ENCODE peak calls at places on chromosomes 1 and 21, in six cellular contexts. One of them, this sample, is unnamed.

GRCh38 chr1:2544875-2545638 is 11.1 kb upstream of the TNFRSF14 start:
- DNase-seq in GM12892: no peak
- DNase-seq in K562: peak
- DNase-seq in H1: no peak
- DNase-seq in HepG2: no peak
- DNase-seq in GM12878: no peak
- DNase-seq in this sample: no peak

GRCh38 chr1:47411441-47411840 is 4.6 kb upstream of the FOXE3 start:
- DNase-seq in GM12892: no peak
- DNase-seq in K562: no peak
- DNase-seq in H1: no peak
- DNase-seq in HepG2: no peak
- DNase-seq in GM12878: no peak
- DNase-seq in this sample: no peak

GRCh38 chr1:8397511-8397910 is 79.6 kb downstream of the SLC45A1 start:
- DNase-seq in GM12892: no peak
- DNase-seq in K562: no peak
- DNase-seq in H1: no peak
- DNase-seq in HepG2: no peak
- DNase-seq in GM12878: peak
- DNase-seq in this sample: no peak

GRCh38 chr1:241963722-241964121 is 6.2 kb downstream of the BECN2 start:
- DNase-seq in GM12892: no peak
- DNase-seq in K562: no peak
- DNase-seq in H1: no peak
- DNase-seq in HepG2: no peak
- DNase-seq in GM12878: no peak
- DNase-seq in this sample: no peak

GRCh38 chr1:3060601-3061551 is 8.1 kb upstream of the PRDM16 start:
- DNase-seq in GM12892: no peak
- DNase-seq in K562: no peak
- DNase-seq in H1: no peak
- DNase-seq in HepG2: no peak
- DNase-seq in GM12878: no peak
- DNase-seq in this sample: peak

GRCh38 chr1:197773856-197774255 is 1.4 kb downstream of the DENND1B start:
- DNase-seq in GM12892: no peak
- DNase-seq in K562: no peak
- DNase-seq in H1: no peak
- DNase-seq in HepG2: no peak
- DNase-seq in GM12878: no peak
- DNase-seq in this sample: no peak

GRCh38 chr1:24567792-24568388 is 12.0 kb downstream of the NCMAP start:
- DNase-seq in GM12892: no peak
- DNase-seq in K562: no peak
- DNase-seq in H1: no peak
- DNase-seq in HepG2: peak
- DNase-seq in GM12878: no peak
- DNase-seq in this sample: no peak

GRCh38 chr21:37546299-37546908 is 179.8 kb downstream of the DYRK1A start:
- DNase-seq in GM12892: no peak
- DNase-seq in K562: no peak
- DNase-seq in H1: no peak
- DNase-seq in HepG2: no peak
- DNase-seq in GM12878: no peak
- DNase-seq in this sample: no peak

GRCh38 chr1:51506537-51506936 is 12.5 kb downstream of the EPS15 start:
- DNase-seq in GM12892: no peak
- DNase-seq in K562: no peak
- DNase-seq in H1: no peak
- DNase-seq in HepG2: no peak
- DNase-seq in GM12878: no peak
- DNase-seq in this sample: no peak

GRCh38 chr1:50971748-50972305 is 1.8 kb downstream of the CDKN2C start:
- DNase-seq in GM12892: no peak
- DNase-seq in K562: no peak
- DNase-seq in H1: no peak
- DNase-seq in HepG2: no peak
- DNase-seq in GM12878: no peak
- DNase-seq in this sample: no peak

GRCh38 chr21:16608209-16608830 is 878.5 kb downstream of the USP25 start:
- DNase-seq in GM12892: no peak
- DNase-seq in K562: no peak
- DNase-seq in H1: no peak
- DNase-seq in HepG2: peak
- DNase-seq in GM12878: no peak
- DNase-seq in this sample: no peak

GRCh38 chr1:180156201-180156600 is 1.5 kb downstream of the QSOX1 start:
- DNase-seq in GM12892: no peak
- DNase-seq in K562: no peak
- DNase-seq in H1: no peak
- DNase-seq in HepG2: no peak
- DNase-seq in GM12878: peak
- DNase-seq in this sample: no peak

GRCh38 chr21:29581393-29581792 is 282.7 kb downstream of the BACH1 start:
- DNase-seq in GM12892: no peak
- DNase-seq in K562: no peak
- DNase-seq in H1: no peak
- DNase-seq in HepG2: no peak
- DNase-seq in GM12878: no peak
- DNase-seq in this sample: no peak

GRCh38 chr1:30786264-30786991 is 28.9 kb upstream of the LAPTM5 start:
- DNase-seq in GM12892: no peak
- DNase-seq in K562: no peak
- DNase-seq in H1: no peak
- DNase-seq in HepG2: peak
- DNase-seq in GM12878: no peak
- DNase-seq in this sample: no peak

GRCh38 chr1:8374356-8374755 is 56.4 kb downstream of the SLC45A1 start:
- DNase-seq in GM12892: no peak
- DNase-seq in K562: no peak
- DNase-seq in H1: no peak
- DNase-seq in HepG2: no peak
- DNase-seq in GM12878: no peak
- DNase-seq in this sample: no peak

GRCh38 chr21:14058566-14058965 is 152.2 kb downstream of the LIPI start:
- DNase-seq in GM12892: no peak
- DNase-seq in K562: no peak
- DNase-seq in H1: no peak
- DNase-seq in HepG2: no peak
- DNase-seq in GM12878: no peak
- DNase-seq in this sample: no peak

GRCh38 chr1:116374340-116375164 is 1.5 kb downstream of the ATP1A1 start:
- DNase-seq in GM12892: no peak
- DNase-seq in K562: no peak
- DNase-seq in H1: no peak
- DNase-seq in HepG2: peak
- DNase-seq in GM12878: no peak
- DNase-seq in this sample: no peak

GRCh38 chr1:217453816-217454215 is 177.1 kb downstream of the GPATCH2 start:
- DNase-seq in GM12892: no peak
- DNase-seq in K562: no peak
- DNase-seq in H1: no peak
- DNase-seq in HepG2: no peak
- DNase-seq in GM12878: no peak
- DNase-seq in this sample: no peak

GRCh38 chr1:235050911-235051360 is 77.7 kb downstream of the TOMM20 start:
- DNase-seq in GM12892: no peak
- DNase-seq in K562: peak
- DNase-seq in H1: no peak
- DNase-seq in HepG2: no peak
- DNase-seq in GM12878: no peak
- DNase-seq in this sample: no peak

GRCh38 chr1:84247425-84248220 is 53.9 kb upstream of the SAMD13 start:
- DNase-seq in GM12892: no peak
- DNase-seq in K562: peak
- DNase-seq in H1: no peak
- DNase-seq in HepG2: no peak
- DNase-seq in GM12878: no peak
- DNase-seq in this sample: no peak

GRCh38 chr21:46324390-46325072 is 575 bp downstream of the PCNT start:
- DNase-seq in GM12892: peak
- DNase-seq in K562: peak
- DNase-seq in H1: peak
- DNase-seq in HepG2: peak
- DNase-seq in GM12878: no peak
- DNase-seq in this sample: peak

GRCh38 chr1:94884101-94884875 is 42.6 kb downstream of the CNN3 start:
- DNase-seq in GM12892: no peak
- DNase-seq in K562: no peak
- DNase-seq in H1: peak
- DNase-seq in HepG2: peak
- DNase-seq in GM12878: no peak
- DNase-seq in this sample: no peak

GRCh38 chr1:161218301-161219077 is 3.4 kb downstream of the FCER1G start:
- DNase-seq in GM12892: no peak
- DNase-seq in K562: no peak
- DNase-seq in H1: no peak
- DNase-seq in HepG2: peak
- DNase-seq in GM12878: no peak
- DNase-seq in this sample: no peak

GRCh38 chr1:63701187-63701586 is 72.6 kb upstream of the ROR1 start:
- DNase-seq in GM12892: no peak
- DNase-seq in K562: no peak
- DNase-seq in H1: no peak
- DNase-seq in HepG2: no peak
- DNase-seq in GM12878: no peak
- DNase-seq in this sample: no peak

GRCh38 chr1:63693956-63694607 is 79.7 kb upstream of the ROR1 start:
- DNase-seq in GM12892: no peak
- DNase-seq in K562: no peak
- DNase-seq in H1: no peak
- DNase-seq in HepG2: no peak
- DNase-seq in GM12878: no peak
- DNase-seq in this sample: peak

GRCh38 chr1:63703661-63704060 is 70.2 kb upstream of the ROR1 start:
- DNase-seq in GM12892: no peak
- DNase-seq in K562: no peak
- DNase-seq in H1: no peak
- DNase-seq in HepG2: no peak
- DNase-seq in GM12878: no peak
- DNase-seq in this sample: no peak

GRCh38 chr1:63698001-63698838 is 75.6 kb upstream of the ROR1 start:
- DNase-seq in GM12892: no peak
- DNase-seq in K562: no peak
- DNase-seq in H1: no peak
- DNase-seq in HepG2: no peak
- DNase-seq in GM12878: no peak
- DNase-seq in this sample: no peak
- TF ChIP-seq TAF1 in GM12892: no peak
- TF ChIP-seq TAF1 in K562: no peak
- TF ChIP-seq TAF1 in H1: no peak
- TF ChIP-seq TAF1 in HepG2: no peak
- TF ChIP-seq TAF1 in GM12878: no peak
- TF ChIP-seq TAF1 in this sample: no peak

DNA sequence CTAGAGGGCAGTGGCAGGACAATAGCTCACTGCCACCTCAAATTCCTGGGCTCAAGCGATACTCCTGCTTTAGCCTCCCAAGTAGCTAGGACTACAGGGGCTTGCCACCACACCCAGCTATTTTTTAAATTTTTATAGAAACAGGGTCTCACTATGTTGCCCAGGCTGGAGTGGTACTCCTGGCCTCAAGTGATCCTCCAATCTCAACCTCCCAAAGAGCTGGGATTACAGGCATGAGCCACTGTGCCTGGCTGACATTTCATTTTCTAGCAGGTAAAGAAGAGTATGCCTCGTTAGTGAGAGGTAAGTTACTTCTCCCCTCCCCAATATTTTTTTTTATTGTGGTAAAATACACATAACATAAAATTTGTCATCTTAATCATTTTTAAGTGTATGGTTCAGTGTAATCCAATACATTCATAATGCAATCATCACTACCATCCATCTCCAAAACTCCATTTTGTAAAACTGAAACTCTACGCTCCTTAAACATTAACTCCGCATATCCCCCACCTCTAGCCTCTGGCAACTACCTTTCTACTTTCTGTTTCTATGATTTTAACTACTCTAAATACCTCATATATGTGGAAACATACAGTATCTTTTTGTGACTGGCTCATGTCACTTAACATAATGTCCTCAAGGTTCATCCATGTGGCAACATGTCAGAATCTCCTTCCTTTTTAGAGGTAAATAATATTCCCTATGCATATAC is 22.4 kb downstream of the ZZZ3 start:
- DNase-seq in GM12892: no peak
- DNase-seq in K562: no peak
- DNase-seq in H1: no peak
- DNase-seq in HepG2: no peak
- DNase-seq in GM12878: no peak
- DNase-seq in this sample: no peak
- TF ChIP-seq POLR2A in GM12892: no peak
- TF ChIP-seq POLR2A in K562: no peak
- TF ChIP-seq POLR2A in H1: no peak
- TF ChIP-seq POLR2A in HepG2: no peak
- TF ChIP-seq POLR2A in GM12878: no peak
- TF ChIP-seq POLR2A in this sample: no peak

DNA sequence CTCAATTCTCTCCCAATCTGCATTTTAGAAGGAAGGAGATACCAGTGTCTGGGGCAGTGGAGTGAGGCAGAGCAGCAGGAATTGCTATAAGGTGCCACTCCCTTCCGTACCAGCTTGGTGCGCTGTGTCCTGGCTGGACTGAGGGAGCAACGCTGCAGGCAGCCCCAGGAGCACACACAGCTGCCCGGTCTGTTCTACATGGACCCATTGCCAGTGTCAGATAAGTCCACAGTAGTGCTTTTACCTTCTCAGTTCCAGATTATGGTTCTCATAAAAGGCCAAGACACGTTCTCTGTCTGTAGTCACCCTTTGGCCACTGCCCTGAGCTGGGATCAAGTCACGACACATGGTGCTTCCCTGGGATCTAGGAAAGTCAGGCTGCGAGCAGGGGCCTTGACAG is 44.1 kb upstream of the BARHL2 start:
- DNase-seq in GM12892: no peak
- DNase-seq in K562: no peak
- DNase-seq in H1: no peak
- DNase-seq in HepG2: no peak
- DNase-seq in GM12878: no peak
- DNase-seq in this sample: no peak
- TF ChIP-seq TAF1 in GM12892: no peak
- TF ChIP-seq TAF1 in K562: no peak
- TF ChIP-seq TAF1 in H1: no peak
- TF ChIP-seq TAF1 in HepG2: no peak
- TF ChIP-seq TAF1 in GM12878: no peak
- TF ChIP-seq TAF1 in this sample: no peak

DNA sequence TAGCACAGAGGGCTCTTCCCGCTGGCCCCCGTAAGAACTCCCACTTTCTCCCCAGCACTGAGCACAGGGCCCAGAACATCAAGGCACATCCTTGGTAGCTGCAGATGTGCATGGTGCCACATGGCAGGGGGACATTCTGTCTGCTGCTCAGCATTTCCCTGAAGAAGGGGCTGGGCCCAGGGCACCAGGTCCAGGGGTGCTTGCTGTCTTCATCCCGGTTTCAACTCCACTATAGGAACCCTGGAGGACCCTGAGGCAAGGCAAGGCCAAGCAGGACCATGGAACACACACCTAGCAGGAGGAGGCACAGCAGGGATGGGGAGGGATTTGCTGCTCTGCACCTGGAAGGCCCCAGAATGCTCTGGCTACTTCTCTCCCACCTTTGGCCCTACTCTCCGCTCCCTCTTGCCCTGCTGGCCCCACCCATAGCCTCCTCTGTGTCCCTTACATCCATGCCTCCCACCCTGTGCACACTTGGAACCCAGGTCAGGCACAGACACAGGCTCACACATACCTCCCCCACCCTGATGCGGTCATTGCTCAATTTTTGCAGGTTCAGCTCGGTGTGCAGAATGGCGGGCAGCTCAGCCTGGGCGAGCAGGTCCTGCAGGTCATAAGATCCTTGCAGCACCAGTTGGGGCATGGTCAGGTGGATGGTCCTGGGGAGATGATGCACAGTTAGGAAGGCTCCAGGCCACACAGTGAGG is 10.1 kb downstream of the AGT start:
- DNase-seq in GM12892: no peak
- DNase-seq in K562: no peak
- DNase-seq in H1: no peak
- DNase-seq in HepG2: no peak
- DNase-seq in GM12878: no peak
- DNase-seq in this sample: no peak
- TF ChIP-seq POLR2A in GM12892: no peak
- TF ChIP-seq POLR2A in K562: no peak
- TF ChIP-seq POLR2A in H1: no peak
- TF ChIP-seq POLR2A in HepG2: no peak
- TF ChIP-seq POLR2A in GM12878: no peak
- TF ChIP-seq POLR2A in this sample: no peak

This sample was measured in GM12891.